ENCODE peak calls at places on chromosomes 16 and 17, in six cellular contexts. C is NCI-H748 treated with DMSO at 0.1 percent for 48 hours; E is stimulated activated CD4-positive, alpha-beta T cell treated with anti-CD3 and anti-CD28 coated beads, TNF-alpha, amount 100 ng/mL, for 48 hours; Y is stromal cell of bone marrow; H is naive thymus-derived CD4-positive, alpha-beta T cell; K is CD8-positive, alpha-beta memory T cell. T is an unnamed sample.

GRCh38 chr17:62625184-62625869 is 2.1 kb upstream of the MRC2 start:
- DNase-seq in C (no peak), E (no peak), Y (no peak), H (no peak), K (no peak), T (no peak)

GRCh38 chr17:31574458-31574857 is 183.0 kb downstream of the RAB11FIP4 start:
- DNase-seq in C (no peak), E (no peak), Y (no peak), H (no peak), K (no peak), T (no peak)

GRCh38 chr17:8944083-8944482 is 21.4 kb downstream of the PIK3R5 start:
- DNase-seq in C (no peak), E (no peak), Y (no peak), H (no peak), K (no peak), T (no peak)

GRCh38 chr16:80704751-80705150 is 99.6 kb downstream of the CDYL2 start:
- DNase-seq in C (no peak), E (no peak), Y (no peak), H (no peak), K (no peak), T (no peak)

GRCh38 chr17:31549121-31549524 is 157.6 kb downstream of the RAB11FIP4 start:
- DNase-seq in C (peak; percentile 20), E (peak; percentile 33), Y (no peak), H (no peak), K (no peak), T (peak; percentile 61)

GRCh38 chr17:16052486-16052885 is 52.9 kb downstream of the TTC19 start:
- DNase-seq in C (no peak), E (no peak), Y (no peak), H (no peak), K (no peak), T (no peak)

GRCh38 chr17:38341035-38341721 is 2.6 kb downstream of the GPR179 start:
- DNase-seq in C (peak; percentile 46), E (no peak), Y (no peak), H (no peak), K (no peak), T (no peak)

GRCh38 chr17:72421128-72422092 is 300.6 kb downstream of the SOX9 start:
- DNase-seq in C (no peak), E (peak; percentile 27), Y (peak; percentile 65), H (no peak), K (no peak), T (no peak)

GRCh38 chr16:20763461-20764232 is at the start of gene ACSM3:
- DNase-seq in C (no peak), E (peak; percentile 47), Y (peak; percentile 72), H (no peak), K (peak; percentile 38), T (peak; percentile 66)

GRCh38 chr16:31270795-31271194 is 11.0 kb downstream of the ITGAM start:
- DNase-seq in C (no peak), E (no peak), Y (no peak), H (no peak), K (no peak), T (no peak)

GRCh38 chr16:52785653-52786052 is 238.7 kb upstream of the TOX3 start:
- DNase-seq in C (no peak), E (no peak), Y (no peak), H (no peak), K (no peak), T (no peak)

GRCh38 chr16:31436221-31437045 is 6.2 kb downstream of the ZNF843 start:
- DNase-seq in C (no peak), E (no peak), Y (no peak), H (no peak), K (no peak), T (no peak)

GRCh38 chr17:75814900-75815373 is 29.3 kb downstream of the UNC13D start:
- DNase-seq in C (no peak), E (no peak), Y (no peak), H (no peak), K (no peak), T (no peak)

GRCh38 chr16:574021-574760 is 4.4 kb downstream of the PIGQ start:
- DNase-seq in C (no peak), E (no peak), Y (no peak), H (no peak), K (no peak), T (no peak)

GRCh38 chr17:80945736-80946135 is 45.9 kb upstream of the CHMP6 start:
- DNase-seq in C (no peak), E (no peak), Y (no peak), H (no peak), K (no peak), T (no peak)

GRCh38 chr17:78037280-78037679 is 78.8 kb downstream of the TNRC6C start:
- DNase-seq in C (no peak), E (no peak), Y (no peak), H (no peak), K (no peak), T (no peak)

GRCh38 chr16:86477642-86478041 is 32.7 kb upstream of the FOXF1 start:
- DNase-seq in C (no peak), E (no peak), Y (no peak), H (no peak), K (no peak), T (no peak)

GRCh38 chr16:5461574-5461973 is 364.0 kb upstream of the EEF2KMT start:
- DNase-seq in C (no peak), E (no peak), Y (no peak), H (no peak), K (no peak), T (no peak)

GRCh38 chr17:2384439-2385127 is 16.3 kb downstream of the MNT start:
- DNase-seq in C (no peak), E (no peak), Y (no peak), H (no peak), K (no peak), T (no peak)

GRCh38 chr17:41666708-41667279 is 21.9 kb upstream of the EIF1 start:
- DNase-seq in C (peak; percentile 56), E (peak; percentile 84), Y (no peak), H (peak; percentile 74), K (peak; percentile 83), T (peak; percentile 86)

T was measured in stimulated activated naive CD4-positive, alpha-beta T cell.